ENCODE peak calls at places on chromosomes 6 and 20, in seven cellular contexts. G is IMR-90, C is tibial artery, P is astrocyte, S is heart left ventricle, X is stomach, T is lung. R is an unnamed sample.

GRCh38 chr20:1122388-1123315 is 4.2 kb downstream of the PSMF1 start:
- DNase-seq in G (peak), C (no peak), P (peak), S (peak), X (peak), T (peak), R (no peak)

GRCh38 chr20:11249683-11250082 is 575.9 kb upstream of the JAG1 start:
- DNase-seq in G (no peak), C (no peak), P (no peak), S (no peak), X (no peak), T (no peak), R (no peak)

GRCh38 chr6:26175428-26176181 is 88.4 kb downstream of the HFE start:
- DNase-seq in G (peak), C (no peak), P (no peak), S (no peak), X (no peak), T (no peak), R (no peak)

GRCh38 chr6:164021589-164022290 is 607.2 kb downstream of the QKI start:
- DNase-seq in G (no peak), C (no peak), P (no peak), S (no peak), X (no peak), T (no peak), R (peak)

GRCh38 chr6:126312013-126312665 is 27.8 kb upstream of the CENPW start:
- DNase-seq in G (no peak), C (no peak), P (no peak), S (no peak), X (no peak), T (no peak), R (no peak)

GRCh38 chr20:61292821-61293612 is 41.0 kb downstream of the CDH4 start:
- DNase-seq in G (no peak), C (no peak), P (no peak), S (peak), X (no peak), T (no peak), R (no peak)

GRCh38 chr6:33430991-33431879 is 11.4 kb downstream of the SYNGAP1 start:
- DNase-seq in G (peak), C (peak), P (peak), S (peak), X (peak), T (peak), R (peak)

GRCh38 chr6:13267142-13267621 is 61.2 kb downstream of the TBC1D7 start:
- DNase-seq in G (no peak), C (no peak), P (peak), S (no peak), X (no peak), T (no peak), R (no peak)

DNA sequence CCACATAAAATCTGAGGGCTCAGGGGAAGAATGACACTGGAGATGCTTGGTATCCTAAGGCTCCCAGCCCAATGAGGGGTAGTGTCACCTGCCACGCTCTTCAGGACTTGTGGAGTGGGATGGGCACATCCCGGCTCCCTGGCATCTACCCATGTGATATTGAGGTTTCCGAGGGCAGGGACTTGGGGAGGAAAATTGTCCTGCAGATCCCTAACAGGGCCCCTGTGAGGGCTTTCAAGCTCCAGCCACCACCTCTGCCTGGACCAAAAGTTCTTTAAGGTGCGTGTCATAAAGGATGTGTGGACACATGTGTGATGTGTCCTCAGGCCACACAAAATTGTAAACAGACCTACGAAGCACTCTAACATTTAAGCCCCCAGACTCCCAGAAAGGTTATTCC is 2.5 kb downstream of the SCML4 start:
- DNase-seq in G (no peak), C (no peak), P (no peak), S (no peak), X (no peak), T (no peak), R (no peak)
- H3K4me3 ChIP-seq in G (no peak), C (no peak), P (no peak), S (no peak), X (no peak), T (no peak), R (no peak)

DNA sequence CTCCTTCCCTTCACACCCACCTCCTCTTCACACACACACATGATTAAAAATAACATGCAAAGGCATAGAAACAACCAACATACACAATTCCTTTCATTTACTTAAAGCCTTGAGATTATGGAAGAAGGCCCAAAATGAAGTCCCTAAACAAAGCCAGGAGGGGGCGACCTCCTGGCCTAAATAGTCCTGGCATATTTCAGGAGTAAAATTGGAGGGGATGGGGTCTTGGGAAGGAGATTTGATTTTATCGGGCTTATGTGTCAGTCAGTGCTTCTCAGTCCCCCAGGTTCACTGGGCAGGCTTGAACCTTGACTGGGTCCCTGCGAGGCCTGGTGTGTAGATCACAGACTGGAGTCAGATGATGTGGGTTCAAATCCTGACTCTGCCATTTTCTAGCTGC is 266.4 kb downstream of the SAMD5 start:
- DNase-seq in G (no peak), C (no peak), P (no peak), S (no peak), X (no peak), T (no peak), R (no peak)
- TF ChIP-seq CTCF in G (no peak), C (no peak), P (no peak), S (no peak), X (no peak), T (no peak), R (no peak)

DNA sequence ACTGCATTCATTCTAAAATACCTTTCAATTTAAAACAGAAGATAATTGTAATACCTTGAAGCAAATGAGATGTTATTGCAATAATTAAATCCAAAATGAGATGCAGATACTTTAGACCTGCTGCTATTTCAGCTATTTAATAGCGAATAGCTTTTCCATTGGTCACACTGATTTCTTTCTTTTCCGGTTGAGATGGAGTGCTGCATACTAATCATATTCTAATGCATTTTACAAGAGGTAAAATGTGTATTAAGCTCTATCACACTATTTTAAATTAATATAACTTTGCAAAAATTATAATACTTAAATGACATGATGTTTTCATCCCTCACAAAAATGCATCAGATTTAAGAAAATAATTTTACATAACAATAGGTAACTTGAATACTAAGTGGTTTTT is 74.0 kb downstream of the ADGRB3 start:
- DNase-seq in G (no peak), C (no peak), P (no peak), S (no peak), X (no peak), T (no peak), R (no peak)
- H3K4me3 ChIP-seq in G (no peak), C (no peak), P (no peak), S (no peak), X (no peak), T (no peak), R (no peak)

GRCh38 chr6:89299451-89299850 is 15.6 kb downstream of the GABRR2 start:
- DNase-seq in G (peak), C (no peak), P (peak), S (no peak), X (no peak), T (no peak), R (no peak)

GRCh38 chr6:89298680-89299450 is 16.2 kb downstream of the GABRR2 start:
- DNase-seq in G (peak), C (no peak), P (peak), S (no peak), X (no peak), T (no peak), R (no peak)

GRCh38 chr6:89302195-89302770 is 12.8 kb downstream of the GABRR2 start:
- DNase-seq in G (no peak), C (no peak), P (no peak), S (no peak), X (no peak), T (no peak), R (no peak)

GRCh38 chr6:89301586-89302194 is 13.4 kb downstream of the GABRR2 start:
- DNase-seq in G (no peak), C (no peak), P (no peak), S (no peak), X (no peak), T (no peak), R (no peak)

DNA sequence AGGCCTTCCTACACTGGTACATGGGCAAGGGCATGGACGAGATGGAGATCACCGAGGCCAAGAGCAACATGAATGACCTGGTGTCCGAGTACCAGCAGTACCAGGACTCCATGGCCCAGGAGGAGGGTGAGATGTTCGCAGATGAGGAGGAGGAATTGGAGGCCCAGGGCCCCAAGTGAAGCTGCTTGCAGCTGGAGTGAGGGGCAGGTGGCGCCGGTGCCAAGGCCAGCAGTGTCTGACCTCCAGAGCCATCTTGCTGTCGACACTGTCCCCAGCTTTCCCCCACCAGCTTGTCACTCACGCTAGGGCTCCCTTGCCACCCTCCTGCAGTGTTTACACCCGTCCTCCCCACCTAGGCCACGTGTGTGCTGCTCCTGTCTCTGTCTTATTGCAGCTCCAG is 12.2 kb downstream of the GABRR2 start:
- DNase-seq in G (no peak), C (no peak), P (no peak), S (no peak), X (no peak), T (no peak), R (no peak)
- TF ChIP-seq CTCF in G (no peak), C (no peak), P (no peak), S (no peak), X (no peak), T (no peak), R (no peak)

GRCh38 chr6:138798028-138798427 is 2.1 kb downstream of the ECT2L start:
- DNase-seq in G (no peak), C (no peak), P (no peak), S (no peak), X (no peak), T (no peak), R (no peak)

GRCh38 chr6:138800377-138801150 is 4.7 kb downstream of the ECT2L start:
- DNase-seq in G (no peak), C (no peak), P (no peak), S (no peak), X (no peak), T (no peak), R (no peak)

GRCh38 chr6:138795809-138796469 is at the start of gene ECT2L:
- DNase-seq in G (no peak), C (peak), P (peak), S (peak), X (peak), T (peak), R (peak)
- H3K4me3 ChIP-seq in G (no peak), C (peak), P (peak), S (peak), X (peak), T (no peak), R (peak)

R was measured in testis.